ENCODE peak calls at places on chromosomes 5 and 9, in eight cellular contexts. One of them, this sample, is unnamed.

GRCh38 chr5:127652952-127653611 is 4.2 kb downstream of the CTXN3 start:
- DNase-seq in cardiac muscle cell: no peak
- DNase-seq in AG04449: no peak
- DNase-seq in mesothelial cell of epicardium: no peak
- DNase-seq in hepatocyte: no peak
- DNase-seq in mammary epithelial cell: no peak
- DNase-seq in RWPE1: no peak
- DNase-seq in PC-3: no peak
- DNase-seq in this sample: no peak

GRCh38 chr5:171628344-171628743 is 157.3 kb upstream of the SMIM23 start:
- DNase-seq in cardiac muscle cell: no peak
- DNase-seq in AG04449: no peak
- DNase-seq in mesothelial cell of epicardium: no peak
- DNase-seq in hepatocyte: no peak
- DNase-seq in mammary epithelial cell: no peak
- DNase-seq in RWPE1: no peak
- DNase-seq in PC-3: no peak
- DNase-seq in this sample: no peak

GRCh38 chr5:120152472-120152871 is 311.6 kb upstream of the PRR16 start:
- DNase-seq in cardiac muscle cell: peak
- DNase-seq in AG04449: peak
- DNase-seq in mesothelial cell of epicardium: no peak
- DNase-seq in hepatocyte: no peak
- DNase-seq in mammary epithelial cell: peak
- DNase-seq in RWPE1: peak
- DNase-seq in PC-3: peak
- DNase-seq in this sample: no peak

GRCh38 chr5:9233712-9234111 is 312.2 kb downstream of the SEMA5A start:
- DNase-seq in cardiac muscle cell: peak
- DNase-seq in AG04449: peak
- DNase-seq in mesothelial cell of epicardium: no peak
- DNase-seq in hepatocyte: no peak
- DNase-seq in mammary epithelial cell: no peak
- DNase-seq in RWPE1: no peak
- DNase-seq in PC-3: no peak
- DNase-seq in this sample: no peak

GRCh38 chr9:12640866-12641636 is 52.1 kb upstream of the TYRP1 start:
- DNase-seq in cardiac muscle cell: no peak
- DNase-seq in AG04449: no peak
- DNase-seq in mesothelial cell of epicardium: no peak
- DNase-seq in hepatocyte: no peak
- DNase-seq in mammary epithelial cell: no peak
- DNase-seq in RWPE1: no peak
- DNase-seq in PC-3: no peak
- DNase-seq in this sample: no peak

GRCh38 chr5:180400416-180400815 is 47.3 kb upstream of the GFPT2 start:
- DNase-seq in cardiac muscle cell: no peak
- DNase-seq in AG04449: no peak
- DNase-seq in mesothelial cell of epicardium: no peak
- DNase-seq in hepatocyte: no peak
- DNase-seq in mammary epithelial cell: no peak
- DNase-seq in RWPE1: no peak
- DNase-seq in PC-3: no peak
- DNase-seq in this sample: no peak

GRCh38 chr5:145777445-145778063 is 57.6 kb downstream of the PRELID2 start:
- DNase-seq in cardiac muscle cell: no peak
- DNase-seq in AG04449: no peak
- DNase-seq in mesothelial cell of epicardium: no peak
- DNase-seq in hepatocyte: no peak
- DNase-seq in mammary epithelial cell: no peak
- DNase-seq in RWPE1: no peak
- DNase-seq in PC-3: no peak
- DNase-seq in this sample: no peak

GRCh38 chr9:37471942-37472679 is 6.9 kb upstream of the ZBTB5 start:
- DNase-seq in cardiac muscle cell: peak
- DNase-seq in AG04449: peak
- DNase-seq in mesothelial cell of epicardium: no peak
- DNase-seq in hepatocyte: peak
- DNase-seq in mammary epithelial cell: peak
- DNase-seq in RWPE1: peak
- DNase-seq in PC-3: peak
- DNase-seq in this sample: no peak

GRCh38 chr5:27978322-27978721 is 939.9 kb upstream of the CDH9 start:
- DNase-seq in cardiac muscle cell: no peak
- DNase-seq in AG04449: no peak
- DNase-seq in mesothelial cell of epicardium: no peak
- DNase-seq in hepatocyte: no peak
- DNase-seq in mammary epithelial cell: no peak
- DNase-seq in RWPE1: no peak
- DNase-seq in PC-3: no peak
- DNase-seq in this sample: no peak

GRCh38 chr5:14200312-14200990 is 57.3 kb downstream of the TRIO start:
- DNase-seq in cardiac muscle cell: no peak
- DNase-seq in AG04449: no peak
- DNase-seq in mesothelial cell of epicardium: no peak
- DNase-seq in hepatocyte: no peak
- DNase-seq in mammary epithelial cell: no peak
- DNase-seq in RWPE1: no peak
- DNase-seq in PC-3: no peak
- DNase-seq in this sample: no peak

DNA sequence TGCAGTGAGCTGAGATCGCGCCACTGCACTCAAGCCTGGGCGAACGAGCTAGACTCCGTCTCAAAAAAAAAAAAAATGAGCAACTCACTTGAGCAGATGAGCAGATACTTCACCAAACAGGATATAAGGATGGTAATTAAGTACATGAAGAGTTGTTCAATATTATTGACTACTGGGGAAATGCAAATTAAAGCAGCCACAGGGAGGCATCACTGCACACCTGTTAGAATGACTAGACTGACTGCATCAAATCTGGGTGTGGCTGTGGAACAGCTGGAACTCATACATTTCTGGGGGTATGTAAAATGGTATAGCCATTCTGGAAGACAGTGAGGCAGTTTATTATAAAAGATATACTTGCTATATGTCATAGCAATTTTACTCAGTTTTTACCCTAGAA is 93.0 kb downstream of the WNK2 start:
- DNase-seq in cardiac muscle cell: no peak
- DNase-seq in AG04449: no peak
- DNase-seq in mesothelial cell of epicardium: no peak
- DNase-seq in hepatocyte: no peak
- DNase-seq in mammary epithelial cell: no peak
- DNase-seq in RWPE1: no peak
- DNase-seq in PC-3: peak
- DNase-seq in this sample: no peak
- TF ChIP-seq CTCF in cardiac muscle cell: no peak
- TF ChIP-seq CTCF in AG04449: no peak
- TF ChIP-seq CTCF in mesothelial cell of epicardium: no peak
- TF ChIP-seq CTCF in hepatocyte: no peak
- TF ChIP-seq CTCF in mammary epithelial cell: peak
- TF ChIP-seq CTCF in RWPE1: no peak
- TF ChIP-seq CTCF in PC-3: peak
- TF ChIP-seq CTCF in this sample: no peak

GRCh38 chr9:93819905-93820304 is 135.2 kb downstream of the BARX1 start:
- DNase-seq in cardiac muscle cell: no peak
- DNase-seq in AG04449: no peak
- DNase-seq in mesothelial cell of epicardium: no peak
- DNase-seq in hepatocyte: peak
- DNase-seq in mammary epithelial cell: no peak
- DNase-seq in RWPE1: no peak
- DNase-seq in PC-3: no peak
- DNase-seq in this sample: no peak

GRCh38 chr9:93818795-93819472 is 136.2 kb downstream of the BARX1 start:
- DNase-seq in cardiac muscle cell: no peak
- DNase-seq in AG04449: no peak
- DNase-seq in mesothelial cell of epicardium: no peak
- DNase-seq in hepatocyte: no peak
- DNase-seq in mammary epithelial cell: no peak
- DNase-seq in RWPE1: no peak
- DNase-seq in PC-3: no peak
- DNase-seq in this sample: no peak

GRCh38 chr9:93821307-93821703 is 133.8 kb downstream of the BARX1 start:
- DNase-seq in cardiac muscle cell: no peak
- DNase-seq in AG04449: no peak
- DNase-seq in mesothelial cell of epicardium: no peak
- DNase-seq in hepatocyte: no peak
- DNase-seq in mammary epithelial cell: no peak
- DNase-seq in RWPE1: no peak
- DNase-seq in PC-3: no peak
- DNase-seq in this sample: no peak

GRCh38 chr9:93822229-93822628 is 132.9 kb downstream of the BARX1 start:
- DNase-seq in cardiac muscle cell: no peak
- DNase-seq in AG04449: no peak
- DNase-seq in mesothelial cell of epicardium: no peak
- DNase-seq in hepatocyte: no peak
- DNase-seq in mammary epithelial cell: no peak
- DNase-seq in RWPE1: no peak
- DNase-seq in PC-3: no peak
- DNase-seq in this sample: no peak

GRCh38 chr9:93820667-93821306 is 134.4 kb downstream of the BARX1 start:
- DNase-seq in cardiac muscle cell: no peak
- DNase-seq in AG04449: no peak
- DNase-seq in mesothelial cell of epicardium: no peak
- DNase-seq in hepatocyte: no peak
- DNase-seq in mammary epithelial cell: no peak
- DNase-seq in RWPE1: no peak
- DNase-seq in PC-3: peak
- DNase-seq in this sample: no peak
- TF ChIP-seq CTCF in cardiac muscle cell: no peak
- TF ChIP-seq CTCF in AG04449: no peak
- TF ChIP-seq CTCF in mesothelial cell of epicardium: no peak
- TF ChIP-seq CTCF in hepatocyte: peak
- TF ChIP-seq CTCF in mammary epithelial cell: no peak
- TF ChIP-seq CTCF in RWPE1: no peak
- TF ChIP-seq CTCF in PC-3: peak
- TF ChIP-seq CTCF in this sample: no peak

GRCh38 chr5:73137575-73138530 is 17.5 kb downstream of the TMEM171 start:
- DNase-seq in cardiac muscle cell: no peak
- DNase-seq in AG04449: no peak
- DNase-seq in mesothelial cell of epicardium: no peak
- DNase-seq in hepatocyte: no peak
- DNase-seq in mammary epithelial cell: no peak
- DNase-seq in RWPE1: no peak
- DNase-seq in PC-3: no peak
- DNase-seq in this sample: no peak

GRCh38 chr5:73132759-73133158 is 12.4 kb downstream of the TMEM171 start:
- DNase-seq in cardiac muscle cell: no peak
- DNase-seq in AG04449: no peak
- DNase-seq in mesothelial cell of epicardium: no peak
- DNase-seq in hepatocyte: no peak
- DNase-seq in mammary epithelial cell: no peak
- DNase-seq in RWPE1: no peak
- DNase-seq in PC-3: no peak
- DNase-seq in this sample: no peak

GRCh38 chr5:73136277-73136606 is 15.9 kb downstream of the TMEM171 start:
- DNase-seq in cardiac muscle cell: peak
- DNase-seq in AG04449: no peak
- DNase-seq in mesothelial cell of epicardium: no peak
- DNase-seq in hepatocyte: no peak
- DNase-seq in mammary epithelial cell: no peak
- DNase-seq in RWPE1: no peak
- DNase-seq in PC-3: no peak
- DNase-seq in this sample: no peak

GRCh38 chr5:73135021-73135420 is 14.6 kb downstream of the TMEM171 start:
- DNase-seq in cardiac muscle cell: no peak
- DNase-seq in AG04449: no peak
- DNase-seq in mesothelial cell of epicardium: no peak
- DNase-seq in hepatocyte: no peak
- DNase-seq in mammary epithelial cell: no peak
- DNase-seq in RWPE1: no peak
- DNase-seq in PC-3: no peak
- DNase-seq in this sample: no peak

DNA sequence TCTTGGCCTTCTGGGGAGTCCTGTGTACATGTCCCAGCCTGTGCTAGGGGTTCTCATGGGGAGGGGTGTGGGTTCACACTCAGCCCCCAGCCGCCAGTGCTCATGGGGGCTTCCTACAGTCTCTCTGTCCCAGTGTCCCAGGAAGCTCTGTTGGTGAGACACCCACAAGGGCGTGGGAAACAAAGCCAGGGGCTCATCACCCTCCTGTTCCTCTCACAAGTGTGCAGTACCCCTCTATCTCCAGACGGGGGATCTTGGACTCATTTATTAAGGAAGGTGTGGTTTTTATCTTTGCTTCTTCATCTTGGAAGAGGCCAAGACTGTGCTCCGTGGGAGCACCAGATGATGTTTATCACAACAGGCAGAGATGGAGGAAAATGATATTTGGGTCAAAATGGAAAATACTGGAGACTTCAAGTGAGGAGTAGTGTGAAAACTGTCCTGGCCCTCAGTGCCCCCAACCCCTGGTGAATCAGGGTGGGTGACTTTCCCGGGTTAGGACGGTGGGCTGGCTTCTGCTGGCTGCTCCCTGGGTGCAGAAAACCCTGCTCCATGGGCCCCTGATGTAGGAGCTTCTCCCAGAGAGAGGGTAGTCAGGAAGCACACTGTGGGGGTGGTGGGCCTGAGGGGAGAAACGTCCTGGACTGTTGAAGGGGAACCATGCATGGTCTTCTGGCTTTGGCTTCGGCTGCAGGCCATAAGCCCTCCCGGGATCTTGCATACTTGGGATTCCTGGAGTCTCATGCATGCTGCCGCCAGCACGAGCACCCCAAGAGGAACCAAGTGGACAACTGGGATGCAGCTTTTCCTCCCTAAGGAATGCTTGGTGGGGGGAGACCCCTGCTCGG is 15.3 kb downstream of the TMEM171 start:
- DNase-seq in cardiac muscle cell: peak
- DNase-seq in AG04449: no peak
- DNase-seq in mesothelial cell of epicardium: no peak
- DNase-seq in hepatocyte: peak
- DNase-seq in mammary epithelial cell: peak
- DNase-seq in RWPE1: peak
- DNase-seq in PC-3: peak
- DNase-seq in this sample: peak
- TF ChIP-seq CTCF in cardiac muscle cell: peak
- TF ChIP-seq CTCF in AG04449: peak
- TF ChIP-seq CTCF in mesothelial cell of epicardium: peak
- TF ChIP-seq CTCF in hepatocyte: peak
- TF ChIP-seq CTCF in mammary epithelial cell: peak
- TF ChIP-seq CTCF in RWPE1: peak
- TF ChIP-seq CTCF in PC-3: peak
- TF ChIP-seq CTCF in this sample: peak

DNA sequence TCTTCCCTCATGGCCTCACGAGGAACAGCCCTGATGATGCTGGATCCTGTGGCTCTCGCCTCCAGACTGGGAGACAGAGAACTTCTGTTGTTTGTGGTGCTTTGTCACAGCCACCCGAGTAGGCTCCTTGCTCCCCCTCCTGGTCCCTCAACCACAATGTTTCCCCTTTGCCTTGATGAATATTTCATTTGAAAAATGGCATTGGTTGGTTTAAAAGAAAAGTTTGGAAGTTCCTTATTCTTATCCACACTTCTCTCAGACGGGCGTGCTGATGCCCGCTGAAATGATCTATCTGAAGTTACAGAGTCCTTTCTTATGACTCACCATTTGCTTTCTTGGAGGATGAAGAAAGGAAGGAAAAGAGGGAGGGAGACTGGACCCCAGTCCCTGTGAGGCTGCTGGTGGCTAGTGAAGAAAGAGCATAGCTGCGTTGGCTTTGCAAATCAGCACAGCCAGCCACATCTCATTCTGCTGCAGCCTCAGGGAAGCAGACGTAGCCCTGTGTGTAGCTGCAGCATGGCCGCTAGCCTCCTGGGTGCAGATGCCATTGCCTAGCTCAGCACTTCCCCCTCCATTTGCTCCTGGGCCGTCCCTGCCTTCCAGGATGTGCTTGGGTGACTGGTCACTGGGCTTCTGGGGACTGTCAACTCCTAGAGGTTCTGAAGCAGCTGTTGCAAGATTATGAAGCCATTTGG is 185.9 kb downstream of the ERCC6L2 start:
- DNase-seq in cardiac muscle cell: peak
- DNase-seq in AG04449: no peak
- DNase-seq in mesothelial cell of epicardium: no peak
- DNase-seq in hepatocyte: peak
- DNase-seq in mammary epithelial cell: peak
- DNase-seq in RWPE1: peak
- DNase-seq in PC-3: peak
- DNase-seq in this sample: no peak
- TF ChIP-seq CTCF in cardiac muscle cell: peak
- TF ChIP-seq CTCF in AG04449: peak
- TF ChIP-seq CTCF in mesothelial cell of epicardium: no peak
- TF ChIP-seq CTCF in hepatocyte: peak
- TF ChIP-seq CTCF in mammary epithelial cell: peak
- TF ChIP-seq CTCF in RWPE1: no peak
- TF ChIP-seq CTCF in PC-3: peak
- TF ChIP-seq CTCF in this sample: peak

This sample was measured in nephron progenitor cell.